ENCODE peak calls at places on chromosomes 12 and 14, in nine cellular contexts. One of them, this sample, is unnamed.

GRCh38 chr12:124709722-124710656 is 142.6 kb upstream of the NCOR2 start:
- DNase-seq in A673: no peak
- DNase-seq in RWPE1: no peak
- DNase-seq in omental fat pad: no peak
- DNase-seq in H9: no peak
- DNase-seq in AG09319: no peak
- DNase-seq in fibroblast of lung: peak
- DNase-seq in lower lobe of right lung: no peak
- DNase-seq in neural crest cell: no peak
- DNase-seq in this sample: no peak

GRCh38 chr12:24759155-24759554 is 189.7 kb downstream of the BCAT1 start:
- DNase-seq in A673: no peak
- DNase-seq in RWPE1: no peak
- DNase-seq in omental fat pad: no peak
- DNase-seq in H9: no peak
- DNase-seq in AG09319: no peak
- DNase-seq in fibroblast of lung: no peak
- DNase-seq in lower lobe of right lung: no peak
- DNase-seq in neural crest cell: no peak
- DNase-seq in this sample: no peak

GRCh38 chr14:83706555-83706954 is 1823.4 kb upstream of the FLRT2 start:
- DNase-seq in A673: peak
- DNase-seq in RWPE1: no peak
- DNase-seq in omental fat pad: no peak
- DNase-seq in H9: peak
- DNase-seq in AG09319: no peak
- DNase-seq in fibroblast of lung: peak
- DNase-seq in lower lobe of right lung: no peak
- DNase-seq in neural crest cell: no peak
- DNase-seq in this sample: no peak

GRCh38 chr14:41607966-41608663 is 1.4 kb downstream of the LRFN5 start:
- DNase-seq in A673: peak
- DNase-seq in RWPE1: no peak
- DNase-seq in omental fat pad: peak
- DNase-seq in H9: peak
- DNase-seq in AG09319: no peak
- DNase-seq in fibroblast of lung: peak
- DNase-seq in lower lobe of right lung: no peak
- DNase-seq in neural crest cell: no peak
- DNase-seq in this sample: no peak

GRCh38 chr12:44317651-44318126 is 481.8 kb downstream of the TMEM117 start:
- DNase-seq in A673: peak
- DNase-seq in RWPE1: no peak
- DNase-seq in omental fat pad: no peak
- DNase-seq in H9: peak
- DNase-seq in AG09319: no peak
- DNase-seq in fibroblast of lung: peak
- DNase-seq in lower lobe of right lung: no peak
- DNase-seq in neural crest cell: no peak
- DNase-seq in this sample: no peak

GRCh38 chr14:55103005-55103640 is 25.9 kb upstream of the LGALS3 start:
- DNase-seq in A673: peak
- DNase-seq in RWPE1: peak
- DNase-seq in omental fat pad: peak
- DNase-seq in H9: peak
- DNase-seq in AG09319: peak
- DNase-seq in fibroblast of lung: peak
- DNase-seq in lower lobe of right lung: peak
- DNase-seq in neural crest cell: no peak
- DNase-seq in this sample: peak

GRCh38 chr14:68462683-68463082 is 330.2 kb downstream of the ZFP36L1 start:
- DNase-seq in A673: no peak
- DNase-seq in RWPE1: no peak
- DNase-seq in omental fat pad: no peak
- DNase-seq in H9: no peak
- DNase-seq in AG09319: no peak
- DNase-seq in fibroblast of lung: no peak
- DNase-seq in lower lobe of right lung: no peak
- DNase-seq in neural crest cell: no peak
- DNase-seq in this sample: no peak

GRCh38 chr14:54117401-54117800 is 160.8 kb upstream of the BMP4 start:
- DNase-seq in A673: no peak
- DNase-seq in RWPE1: no peak
- DNase-seq in omental fat pad: no peak
- DNase-seq in H9: no peak
- DNase-seq in AG09319: no peak
- DNase-seq in fibroblast of lung: no peak
- DNase-seq in lower lobe of right lung: no peak
- DNase-seq in neural crest cell: no peak
- DNase-seq in this sample: no peak

GRCh38 chr12:64736771-64737170 is 22.4 kb downstream of the GNS start:
- DNase-seq in A673: no peak
- DNase-seq in RWPE1: no peak
- DNase-seq in omental fat pad: no peak
- DNase-seq in H9: no peak
- DNase-seq in AG09319: no peak
- DNase-seq in fibroblast of lung: no peak
- DNase-seq in lower lobe of right lung: no peak
- DNase-seq in neural crest cell: no peak
- DNase-seq in this sample: no peak

GRCh38 chr14:61587397-61587713 is 108.0 kb upstream of the HIF1A start:
- DNase-seq in A673: no peak
- DNase-seq in RWPE1: no peak
- DNase-seq in omental fat pad: no peak
- DNase-seq in H9: no peak
- DNase-seq in AG09319: no peak
- DNase-seq in fibroblast of lung: no peak
- DNase-seq in lower lobe of right lung: no peak
- DNase-seq in neural crest cell: no peak
- DNase-seq in this sample: no peak

GRCh38 chr14:68815288-68816182 is 22.7 kb upstream of the ZFP36L1 start:
- DNase-seq in A673: no peak
- DNase-seq in RWPE1: no peak
- DNase-seq in omental fat pad: no peak
- DNase-seq in H9: no peak
- DNase-seq in AG09319: no peak
- DNase-seq in fibroblast of lung: no peak
- DNase-seq in lower lobe of right lung: no peak
- DNase-seq in neural crest cell: no peak
- DNase-seq in this sample: no peak

GRCh38 chr12:102593128-102593527 is 112.8 kb upstream of the IGF1 start:
- DNase-seq in A673: peak
- DNase-seq in RWPE1: no peak
- DNase-seq in omental fat pad: no peak
- DNase-seq in H9: no peak
- DNase-seq in AG09319: no peak
- DNase-seq in fibroblast of lung: no peak
- DNase-seq in lower lobe of right lung: no peak
- DNase-seq in neural crest cell: no peak
- DNase-seq in this sample: no peak

GRCh38 chr14:52031781-52032180 is 37.1 kb downstream of the NID2 start:
- DNase-seq in A673: no peak
- DNase-seq in RWPE1: no peak
- DNase-seq in omental fat pad: no peak
- DNase-seq in H9: no peak
- DNase-seq in AG09319: peak
- DNase-seq in fibroblast of lung: peak
- DNase-seq in lower lobe of right lung: no peak
- DNase-seq in neural crest cell: no peak
- DNase-seq in this sample: no peak

GRCh38 chr12:115222220-115222619 is 538.2 kb upstream of the TBX3 start:
- DNase-seq in A673: no peak
- DNase-seq in RWPE1: no peak
- DNase-seq in omental fat pad: no peak
- DNase-seq in H9: no peak
- DNase-seq in AG09319: no peak
- DNase-seq in fibroblast of lung: no peak
- DNase-seq in lower lobe of right lung: no peak
- DNase-seq in neural crest cell: no peak
- DNase-seq in this sample: no peak
- TF ChIP-seq CTCF in A673: no peak
- TF ChIP-seq CTCF in RWPE1: no peak
- TF ChIP-seq CTCF in omental fat pad: no peak
- TF ChIP-seq CTCF in H9: no peak
- TF ChIP-seq CTCF in AG09319: no peak
- TF ChIP-seq CTCF in fibroblast of lung: no peak
- TF ChIP-seq CTCF in lower lobe of right lung: no peak
- TF ChIP-seq CTCF in neural crest cell: no peak
- TF ChIP-seq CTCF in this sample: no peak

DNA sequence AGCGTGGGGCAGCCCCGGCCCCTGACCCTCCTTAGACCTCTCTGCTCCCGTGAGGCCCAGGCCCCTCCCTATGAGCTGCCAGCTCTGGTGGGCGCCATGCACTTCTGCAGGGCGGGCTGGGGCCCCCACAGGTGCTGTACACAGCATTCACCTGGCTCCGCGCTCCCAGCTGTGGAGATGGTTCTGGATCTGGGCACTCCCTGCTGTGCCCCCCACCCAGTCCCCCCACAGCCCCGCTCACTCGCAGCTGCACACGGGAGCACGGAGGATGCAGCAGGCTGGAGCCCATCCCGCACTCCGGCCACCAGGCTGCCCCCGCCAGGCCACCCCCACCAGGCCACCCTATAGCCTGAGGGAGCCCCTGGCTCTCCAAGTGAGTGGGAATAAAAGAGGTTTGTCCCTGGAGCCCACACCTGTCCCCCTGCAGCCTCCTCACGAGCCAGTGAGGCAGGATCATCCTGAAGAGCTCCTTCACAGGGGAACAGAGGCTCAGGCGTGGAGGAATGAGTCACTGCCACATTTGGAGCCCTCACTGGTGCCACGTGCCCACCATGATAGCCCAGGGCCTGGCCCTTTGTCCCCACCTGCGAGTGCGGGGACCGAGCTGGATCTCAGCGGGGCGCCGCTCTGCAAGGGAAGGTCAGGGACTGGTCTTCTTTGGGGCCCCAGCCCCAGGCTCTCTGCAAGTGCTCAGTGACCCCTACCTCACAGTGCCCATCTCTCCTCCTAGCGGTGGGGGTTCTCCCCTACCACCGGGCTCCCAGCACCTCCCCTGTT is 1.9 kb downstream of the ADSS1 start:
- DNase-seq in A673: no peak
- DNase-seq in RWPE1: no peak
- DNase-seq in omental fat pad: no peak
- DNase-seq in H9: no peak
- DNase-seq in AG09319: no peak
- DNase-seq in fibroblast of lung: no peak
- DNase-seq in lower lobe of right lung: no peak
- DNase-seq in neural crest cell: no peak
- DNase-seq in this sample: no peak
- TF ChIP-seq CTCF in A673: no peak
- TF ChIP-seq CTCF in RWPE1: no peak
- TF ChIP-seq CTCF in omental fat pad: no peak
- TF ChIP-seq CTCF in H9: no peak
- TF ChIP-seq CTCF in AG09319: no peak
- TF ChIP-seq CTCF in fibroblast of lung: no peak
- TF ChIP-seq CTCF in lower lobe of right lung: no peak
- TF ChIP-seq CTCF in neural crest cell: no peak
- TF ChIP-seq CTCF in this sample: no peak

GRCh38 chr12:26629864-26630263 is 203.1 kb downstream of the ITPR2 start:
- DNase-seq in A673: peak
- DNase-seq in RWPE1: no peak
- DNase-seq in omental fat pad: no peak
- DNase-seq in H9: no peak
- DNase-seq in AG09319: no peak
- DNase-seq in fibroblast of lung: peak
- DNase-seq in lower lobe of right lung: no peak
- DNase-seq in neural crest cell: no peak
- DNase-seq in this sample: no peak
- TF ChIP-seq CTCF in A673: peak
- TF ChIP-seq CTCF in RWPE1: no peak
- TF ChIP-seq CTCF in omental fat pad: no peak
- TF ChIP-seq CTCF in H9: peak
- TF ChIP-seq CTCF in AG09319: peak
- TF ChIP-seq CTCF in fibroblast of lung: peak
- TF ChIP-seq CTCF in lower lobe of right lung: peak
- TF ChIP-seq CTCF in neural crest cell: no peak
- TF ChIP-seq CTCF in this sample: no peak

GRCh38 chr12:96401061-96401871 is 1.0 kb upstream of the CDK17 start:
- DNase-seq in A673: peak
- DNase-seq in RWPE1: peak
- DNase-seq in omental fat pad: no peak
- DNase-seq in H9: no peak
- DNase-seq in AG09319: no peak
- DNase-seq in fibroblast of lung: peak
- DNase-seq in lower lobe of right lung: no peak
- DNase-seq in neural crest cell: no peak
- DNase-seq in this sample: peak

GRCh38 chr12:96400631-96401060 is 407 bp upstream of the CDK17 start:
- DNase-seq in A673: no peak
- DNase-seq in RWPE1: no peak
- DNase-seq in omental fat pad: no peak
- DNase-seq in H9: no peak
- DNase-seq in AG09319: no peak
- DNase-seq in fibroblast of lung: peak
- DNase-seq in lower lobe of right lung: no peak
- DNase-seq in neural crest cell: no peak
- DNase-seq in this sample: no peak

GRCh38 chr12:96398422-96399080 is 1.7 kb downstream of the CDK17 start:
- DNase-seq in A673: no peak
- DNase-seq in RWPE1: no peak
- DNase-seq in omental fat pad: no peak
- DNase-seq in H9: no peak
- DNase-seq in AG09319: no peak
- DNase-seq in fibroblast of lung: peak
- DNase-seq in lower lobe of right lung: no peak
- DNase-seq in neural crest cell: no peak
- DNase-seq in this sample: no peak

GRCh38 chr12:96399081-96399918 is 939 bp downstream of the CDK17 start:
- DNase-seq in A673: peak
- DNase-seq in RWPE1: peak
- DNase-seq in omental fat pad: peak
- DNase-seq in H9: peak
- DNase-seq in AG09319: no peak
- DNase-seq in fibroblast of lung: peak
- DNase-seq in lower lobe of right lung: peak
- DNase-seq in neural crest cell: peak
- DNase-seq in this sample: peak

DNA sequence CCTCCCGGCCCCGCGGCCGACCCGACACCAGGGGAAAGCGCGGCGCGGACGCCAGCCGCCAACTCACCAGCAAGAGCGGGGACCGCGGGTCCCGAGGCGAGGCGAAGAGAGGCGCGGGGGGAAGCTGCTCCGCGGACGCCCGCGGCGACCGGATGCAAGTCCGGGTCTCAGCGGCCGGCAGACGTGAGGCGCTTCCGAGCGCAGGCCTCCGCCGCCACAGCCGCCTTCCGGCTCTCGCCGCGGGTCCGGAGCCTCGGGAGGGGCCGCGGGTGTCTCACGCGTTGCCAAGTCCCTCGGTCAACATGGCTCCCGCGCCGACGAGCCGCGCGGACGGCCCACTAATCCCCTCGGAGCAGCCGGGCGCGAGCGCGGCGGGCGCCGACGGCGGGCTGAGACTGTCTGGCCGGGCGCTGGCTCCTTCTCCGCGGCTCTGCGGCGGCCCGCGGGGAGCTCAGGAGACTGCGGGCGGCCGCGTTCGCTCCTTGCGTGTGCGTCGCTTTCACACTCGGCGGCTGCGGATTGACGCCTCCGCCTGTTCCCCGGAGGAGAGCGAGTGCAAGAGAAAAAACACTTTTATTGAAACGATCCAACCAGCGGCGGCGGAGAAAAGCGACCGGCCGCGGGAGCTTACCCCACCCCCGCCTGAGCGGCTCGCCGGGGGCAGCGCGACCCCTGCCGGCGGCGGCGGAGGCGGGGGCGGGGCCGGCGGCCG is at the start of gene CDK17:
- DNase-seq in A673: peak
- DNase-seq in RWPE1: peak
- DNase-seq in omental fat pad: peak
- DNase-seq in H9: peak
- DNase-seq in AG09319: peak
- DNase-seq in fibroblast of lung: peak
- DNase-seq in lower lobe of right lung: peak
- DNase-seq in neural crest cell: peak
- DNase-seq in this sample: peak
- TF ChIP-seq CTCF in A673: peak
- TF ChIP-seq CTCF in RWPE1: peak
- TF ChIP-seq CTCF in omental fat pad: no peak
- TF ChIP-seq CTCF in H9: peak
- TF ChIP-seq CTCF in AG09319: peak
- TF ChIP-seq CTCF in fibroblast of lung: peak
- TF ChIP-seq CTCF in lower lobe of right lung: peak
- TF ChIP-seq CTCF in neural crest cell: peak
- TF ChIP-seq CTCF in this sample: no peak